ENCODE peak calls at places on chromosomes 5 and 9, in eight cellular contexts. S is hepatic stellate cell; V is stimulated activated CD8-positive, alpha-beta memory T cell treated with anti-CD3 and anti-CD28 coated beads, Interleukin-12 subunit alpha, Interleukin-12 subunit beta, amount 100 ng/mL, for 1 hour; N is NCI-H69; M is Panc1; T is WERI-Rb-1; Z is transverse colon; R is DMS153. D is an unnamed sample.

GRCh38 chr9:121199921-121200320 is 1.7 kb downstream of the RAB14 start:
- DNase-seq in S (no peak), V (no peak), N (no peak), M (no peak), T (no peak), Z (no peak), R (no peak), D (no peak)

GRCh38 chr5:73304381-73304780 is 131.4 kb downstream of the TMEM174 start:
- DNase-seq in S (no peak), V (no peak), N (no peak), M (no peak), T (no peak), Z (no peak), R (no peak), D (no peak)

GRCh38 chr5:41863871-41864486 is 6.2 kb downstream of the OXCT1 start:
- DNase-seq in S (no peak), V (no peak), N (no peak), M (no peak), T (no peak), Z (no peak), R (no peak), D (peak; percentile 15)

GRCh38 chr9:125795970-125796596 is 48.9 kb downstream of the PBX3 start:
- DNase-seq in S (no peak), V (no peak), N (peak; percentile 26), M (no peak), T (no peak), Z (no peak), R (no peak), D (no peak)

GRCh38 chr9:95572370-95573151 is 55.8 kb upstream of the PTCH1 start:
- DNase-seq in S (no peak), V (no peak), N (no peak), M (no peak), T (no peak), Z (no peak), R (no peak), D (peak; percentile 58)

GRCh38 chr5:28779161-28779754 is 1740.9 kb upstream of the CDH9 start:
- DNase-seq in S (no peak), V (no peak), N (peak; percentile 74), M (peak; percentile 13), T (peak; percentile 17), Z (no peak), R (peak; percentile 52), D (no peak)

GRCh38 chr5:134070979-134071849 is 43.3 kb upstream of the TCF7 start:
- DNase-seq in S (no peak), V (no peak), N (peak; percentile 67), M (no peak), T (no peak), Z (peak; percentile 14), R (no peak), D (no peak)

GRCh38 chr9:134571326-134571871 is 70.2 kb upstream of the COL5A1 start:
- DNase-seq in S (no peak), V (no peak), N (no peak), M (no peak), T (no peak), Z (no peak), R (no peak), D (no peak)

GRCh38 chr9:91678807-91679206 is 255.2 kb upstream of the NFIL3 start:
- DNase-seq in S (no peak), V (no peak), N (no peak), M (no peak), T (no peak), Z (no peak), R (no peak), D (no peak)

GRCh38 chr5:14449052-14449661 is 132.4 kb upstream of the OTULINL start:
- DNase-seq in S (no peak), V (no peak), N (peak; percentile 74), M (no peak), T (no peak), Z (peak; percentile 41), R (no peak), D (peak; percentile 93)

GRCh38 chr5:36066540-36067210 is at the start of gene UGT3A2:
- DNase-seq in S (no peak), V (no peak), N (no peak), M (no peak), T (peak; percentile 83), Z (no peak), R (no peak), D (no peak)

GRCh38 chr9:120923620-120924328 is 2.8 kb downstream of the TRAF1 start:
- DNase-seq in S (no peak), V (no peak), N (peak; percentile 15), M (no peak), T (no peak), Z (peak; percentile 0), R (no peak), D (no peak)

GRCh38 chr9:93680445-93681315 is 104.3 kb downstream of the PHF2 start:
- DNase-seq in S (no peak), V (no peak), N (no peak), M (no peak), T (peak; percentile 8), Z (peak; percentile 5), R (no peak), D (no peak)

GRCh38 chr5:43152946-43153345 is 32.2 kb downstream of the ZNF131 start:
- DNase-seq in S (peak; percentile 20), V (no peak), N (no peak), M (no peak), T (no peak), Z (no peak), R (no peak), D (peak; percentile 48)

GRCh38 chr5:126370796-126371718 is 52.2 kb upstream of the GRAMD2B start:
- DNase-seq in S (no peak), V (no peak), N (peak; percentile 43), M (no peak), T (no peak), Z (peak; percentile 58), R (no peak), D (peak; percentile 79)